ENCODE peak calls at places on chromosomes 5 and 9, in six cellular contexts. W is lower leg skin, Z is iPS DF 19.7, F is A549, X is KG1, T is T-helper 22 cell. U is an unnamed sample.

GRCh38 chr9:133708770-133709611 is 29.2 kb downstream of the SARDH start:
- DNase-seq in Z (no peak), T (peak; percentile 46), X (no peak), W (no peak), F (no peak), U (no peak)

GRCh38 chr5:30878751-30879150 is 314.7 kb upstream of the CDH6 start:
- DNase-seq in T (no peak), Z (no peak), W (no peak), X (no peak), F (no peak), U (no peak)

GRCh38 chr9:88658311-88658822 is 123.4 kb downstream of the NXNL2 start:
- DNase-seq in Z (no peak), T (no peak), X (no peak), F (no peak), W (peak; percentile 44), U (peak; percentile 78)

GRCh38 chr5:59042683-59043082 is 459.8 kb downstream of the RAB3C start:
- DNase-seq in Z (no peak), X (no peak), W (no peak), T (no peak), F (no peak), U (peak; percentile 75)

GRCh38 chr5:81826128-81826527 is 75.2 kb upstream of the SSBP2 start:
- DNase-seq in X (no peak), F (no peak), Z (no peak), T (no peak), W (no peak), U (no peak)

GRCh38 chr5:39080597-39081204 is 6.5 kb upstream of the RICTOR start:
- DNase-seq in F (peak; percentile 64), T (no peak), Z (no peak), X (no peak), W (no peak), U (peak; percentile 70)

GRCh38 chr9:4984171-4984570 is 901 bp upstream of the JAK2 start:
- DNase-seq in F (peak; percentile 15), W (no peak), X (no peak), Z (no peak), T (no peak), U (no peak)

GRCh38 chr9:131734165-131734610 is 5.7 kb downstream of the RAPGEF1 start:
- DNase-seq in Z (no peak), F (no peak), X (peak; percentile 60), T (peak; percentile 67), W (no peak), U (no peak)

GRCh38 chr9:86714976-86715375 is 232.3 kb downstream of the GAS1 start:
- DNase-seq in F (no peak), T (no peak), W (no peak), Z (no peak), X (no peak), U (no peak)

GRCh38 chr9:79989079-79989478 is 417.3 kb downstream of the TLE4 start:
- DNase-seq in T (no peak), F (no peak), Z (no peak), W (no peak), X (no peak), U (no peak)

GRCh38 chr9:93116049-93116961 is 17.7 kb downstream of the NINJ1 start:
- DNase-seq in W (peak; percentile 80), Z (no peak), F (no peak), X (no peak), T (no peak), U (peak; percentile 91)

GRCh38 chr9:91146391-91147019 is 215.2 kb downstream of the AUH start:
- DNase-seq in F (no peak), W (no peak), X (no peak), T (no peak), Z (no peak), U (no peak)

GRCh38 chr5:142767178-142767577 is 3.0 kb upstream of the ARHGAP26 start:
- DNase-seq in W (no peak), T (no peak), X (no peak), Z (no peak), F (no peak), U (no peak)

GRCh38 chr5:80860934-80861613 is 99.1 kb upstream of the RASGRF2 start:
- DNase-seq in Z (no peak), F (no peak), X (no peak), T (no peak), W (no peak), U (no peak)

GRCh38 chr9:114166103-114166470 is 10.8 kb downstream of the COL27A1 start:
- DNase-seq in F (no peak), T (no peak), Z (no peak), W (no peak), X (no peak), U (no peak)

GRCh38 chr5:78534148-78535009 is 114.2 kb downstream of the LHFPL2 start:
- DNase-seq in W (no peak), Z (no peak), F (no peak), X (no peak), T (no peak), U (peak; percentile 86)

GRCh38 chr9:111298831-111299603 is 31.0 kb downstream of the OR2K2 start:
- DNase-seq in W (peak; percentile 74), X (peak; percentile 67), Z (no peak), T (no peak), F (peak; percentile 16), U (peak; percentile 70)

GRCh38 chr5:113489299-113489698 is 1.0 kb upstream of the MCC start:
- DNase-seq in Z (no peak), F (peak; percentile 21), X (no peak), T (no peak), W (peak; percentile 76), U (peak; percentile 68)

GRCh38 chr5:73748510-73749410 is 122.8 kb downstream of the ARHGEF28 start:
- DNase-seq in T (no peak), W (no peak), X (no peak), Z (no peak), F (no peak), U (no peak)

GRCh38 chr9:137276757-137277328 is 683 bp upstream of the TOR4A start:
- DNase-seq in F (no peak), W (no peak), X (peak; percentile 63), T (no peak), Z (no peak), U (peak; percentile 81)